ENCODE peak calls at places on chromosomes 3 and 15, in six cellular contexts. One of them, this sample, is unnamed.

GRCh38 chr3:113514265-113514769 is 639 bp downstream of the SPICE1 start:
- DNase-seq in neural crest cell: no peak
- DNase-seq in MM.1S: no peak
- DNase-seq in HFFc6: no peak
- DNase-seq in fibroblast of villous mesenchyme: no peak
- DNase-seq in A673: no peak
- DNase-seq in this sample: no peak

GRCh38 chr15:84962975-84963374 is 18.7 kb upstream of the PDE8A start:
- DNase-seq in neural crest cell: no peak
- DNase-seq in MM.1S: no peak
- DNase-seq in HFFc6: no peak
- DNase-seq in fibroblast of villous mesenchyme: no peak
- DNase-seq in A673: peak
- DNase-seq in this sample: no peak

GRCh38 chr3:151147299-151147698 is 55.7 kb downstream of the GPR171 start:
- DNase-seq in neural crest cell: no peak
- DNase-seq in MM.1S: no peak
- DNase-seq in HFFc6: no peak
- DNase-seq in fibroblast of villous mesenchyme: no peak
- DNase-seq in A673: no peak
- DNase-seq in this sample: no peak

GRCh38 chr3:195808741-195809290 is 2.9 kb downstream of the MUC4 start:
- DNase-seq in neural crest cell: no peak
- DNase-seq in MM.1S: no peak
- DNase-seq in HFFc6: no peak
- DNase-seq in fibroblast of villous mesenchyme: no peak
- DNase-seq in A673: no peak
- DNase-seq in this sample: no peak

GRCh38 chr15:25170781-25171110 is 216.0 kb downstream of the SNRPN start:
- DNase-seq in neural crest cell: no peak
- DNase-seq in MM.1S: no peak
- DNase-seq in HFFc6: no peak
- DNase-seq in fibroblast of villous mesenchyme: no peak
- DNase-seq in A673: no peak
- DNase-seq in this sample: peak

GRCh38 chr15:35909414-35909813 is 363.4 kb upstream of the DPH6 start:
- DNase-seq in neural crest cell: no peak
- DNase-seq in MM.1S: no peak
- DNase-seq in HFFc6: no peak
- DNase-seq in fibroblast of villous mesenchyme: no peak
- DNase-seq in A673: no peak
- DNase-seq in this sample: no peak

GRCh38 chr3:128487813-128488635 is 5.0 kb downstream of the GATA2 start:
- DNase-seq in neural crest cell: peak
- DNase-seq in MM.1S: peak
- DNase-seq in HFFc6: peak
- DNase-seq in fibroblast of villous mesenchyme: peak
- DNase-seq in A673: peak
- DNase-seq in this sample: peak

GRCh38 chr3:85950435-85950834 is 991.6 kb downstream of the CADM2 start:
- DNase-seq in neural crest cell: no peak
- DNase-seq in MM.1S: peak
- DNase-seq in HFFc6: no peak
- DNase-seq in fibroblast of villous mesenchyme: no peak
- DNase-seq in A673: no peak
- DNase-seq in this sample: no peak

GRCh38 chr3:186097663-186098451 is 11.0 kb downstream of the ETV5 start:
- DNase-seq in neural crest cell: peak
- DNase-seq in MM.1S: no peak
- DNase-seq in HFFc6: peak
- DNase-seq in fibroblast of villous mesenchyme: peak
- DNase-seq in A673: peak
- DNase-seq in this sample: no peak

GRCh38 chr3:158642005-158642404 is 2.3 kb upstream of the GFM1 start:
- DNase-seq in neural crest cell: no peak
- DNase-seq in MM.1S: no peak
- DNase-seq in HFFc6: no peak
- DNase-seq in fibroblast of villous mesenchyme: no peak
- DNase-seq in A673: no peak
- DNase-seq in this sample: no peak

GRCh38 chr3:43765417-43766030 is 74.8 kb downstream of the ABHD5 start:
- DNase-seq in neural crest cell: no peak
- DNase-seq in MM.1S: no peak
- DNase-seq in HFFc6: no peak
- DNase-seq in fibroblast of villous mesenchyme: peak
- DNase-seq in A673: no peak
- DNase-seq in this sample: no peak

GRCh38 chr3:122272889-122273288 is 52.2 kb upstream of the CSTA start:
- DNase-seq in neural crest cell: no peak
- DNase-seq in MM.1S: no peak
- DNase-seq in HFFc6: no peak
- DNase-seq in fibroblast of villous mesenchyme: no peak
- DNase-seq in A673: no peak
- DNase-seq in this sample: no peak

GRCh38 chr3:114147281-114147680 is 31.6 kb downstream of the DRD3 start:
- DNase-seq in neural crest cell: no peak
- DNase-seq in MM.1S: no peak
- DNase-seq in HFFc6: no peak
- DNase-seq in fibroblast of villous mesenchyme: no peak
- DNase-seq in A673: no peak
- DNase-seq in this sample: no peak

GRCh38 chr3:52507359-52507758 is 12.2 kb downstream of the STAB1 start:
- DNase-seq in neural crest cell: no peak
- DNase-seq in MM.1S: no peak
- DNase-seq in HFFc6: peak
- DNase-seq in fibroblast of villous mesenchyme: peak
- DNase-seq in A673: no peak
- DNase-seq in this sample: no peak

GRCh38 chr3:46660003-46660402 is 33.5 kb downstream of the ALS2CL start:
- DNase-seq in neural crest cell: no peak
- DNase-seq in MM.1S: no peak
- DNase-seq in HFFc6: no peak
- DNase-seq in fibroblast of villous mesenchyme: no peak
- DNase-seq in A673: no peak
- DNase-seq in this sample: no peak

GRCh38 chr15:63292241-63292640 is 14.8 kb downstream of the APH1B start:
- DNase-seq in neural crest cell: no peak
- DNase-seq in MM.1S: no peak
- DNase-seq in HFFc6: no peak
- DNase-seq in fibroblast of villous mesenchyme: no peak
- DNase-seq in A673: no peak
- DNase-seq in this sample: no peak

GRCh38 chr3:13433931-13434330 is 13.8 kb upstream of the NUP210 start:
- DNase-seq in neural crest cell: no peak
- DNase-seq in MM.1S: no peak
- DNase-seq in HFFc6: no peak
- DNase-seq in fibroblast of villous mesenchyme: no peak
- DNase-seq in A673: no peak
- DNase-seq in this sample: no peak

GRCh38 chr3:10557783-10558373 is 52.5 kb upstream of the ATP2B2 start:
- DNase-seq in neural crest cell: no peak
- DNase-seq in MM.1S: no peak
- DNase-seq in HFFc6: peak
- DNase-seq in fibroblast of villous mesenchyme: no peak
- DNase-seq in A673: no peak
- DNase-seq in this sample: no peak

GRCh38 chr3:144105542-144105941 is 133.9 kb downstream of the DIPK2A start:
- DNase-seq in neural crest cell: no peak
- DNase-seq in MM.1S: no peak
- DNase-seq in HFFc6: no peak
- DNase-seq in fibroblast of villous mesenchyme: no peak
- DNase-seq in A673: no peak
- DNase-seq in this sample: no peak

GRCh38 chr3:3200632-3201212 is 21.2 kb upstream of the CRBN start:
- DNase-seq in neural crest cell: peak
- DNase-seq in MM.1S: peak
- DNase-seq in HFFc6: peak
- DNase-seq in fibroblast of villous mesenchyme: peak
- DNase-seq in A673: peak
- DNase-seq in this sample: peak

GRCh38 chr3:56452085-56452484 is 16.2 kb downstream of the ERC2 start:
- DNase-seq in neural crest cell: no peak
- DNase-seq in MM.1S: no peak
- DNase-seq in HFFc6: no peak
- DNase-seq in fibroblast of villous mesenchyme: no peak
- DNase-seq in A673: no peak
- DNase-seq in this sample: no peak

GRCh38 chr15:91283155-91283554 is 183.1 kb downstream of the SV2B start:
- DNase-seq in neural crest cell: no peak
- DNase-seq in MM.1S: no peak
- DNase-seq in HFFc6: no peak
- DNase-seq in fibroblast of villous mesenchyme: no peak
- DNase-seq in A673: no peak
- DNase-seq in this sample: no peak

GRCh38 chr3:73069187-73069586 is 7.7 kb downstream of the EBLN2 start:
- DNase-seq in neural crest cell: no peak
- DNase-seq in MM.1S: no peak
- DNase-seq in HFFc6: no peak
- DNase-seq in fibroblast of villous mesenchyme: no peak
- DNase-seq in A673: no peak
- DNase-seq in this sample: no peak

GRCh38 chr15:40313531-40314398 is 6.0 kb upstream of the PLCB2 start:
- DNase-seq in neural crest cell: no peak
- DNase-seq in MM.1S: no peak
- DNase-seq in HFFc6: peak
- DNase-seq in fibroblast of villous mesenchyme: no peak
- DNase-seq in A673: peak
- DNase-seq in this sample: no peak

DNA sequence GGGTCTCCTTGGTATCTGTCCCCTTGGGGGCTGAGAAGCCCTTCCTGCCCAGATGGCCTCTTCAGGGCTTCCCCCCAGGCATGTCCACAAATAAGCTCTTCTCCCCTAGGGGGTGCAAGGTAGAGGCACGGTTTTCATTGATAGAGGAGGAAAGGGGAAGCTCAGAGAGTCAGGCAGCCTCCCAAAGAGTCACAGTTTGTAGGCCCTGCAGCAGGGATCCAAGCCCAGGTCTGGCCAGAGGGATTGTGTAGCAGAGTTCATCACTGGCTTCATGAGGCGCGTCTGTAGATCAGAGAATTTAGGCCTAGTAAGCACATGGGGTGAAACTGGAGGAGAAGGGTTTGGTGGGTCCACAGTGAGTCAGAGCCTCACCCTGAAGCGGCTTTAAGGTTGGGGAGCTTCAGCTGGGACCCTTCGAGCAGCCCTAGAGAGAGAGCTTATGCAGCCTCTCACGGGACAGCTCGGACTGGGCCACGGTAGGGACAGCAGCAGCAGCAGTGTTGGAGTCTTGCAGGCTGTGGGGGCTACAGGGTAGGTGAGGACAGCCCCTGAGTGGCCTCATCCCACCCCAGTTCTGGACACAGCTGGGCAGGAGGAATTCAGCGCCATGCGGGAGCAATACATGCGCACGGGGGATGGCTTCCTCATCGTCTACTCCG is 37.5 kb upstream of the ESYT3 start:
- DNase-seq in neural crest cell: no peak
- DNase-seq in MM.1S: no peak
- DNase-seq in HFFc6: no peak
- DNase-seq in fibroblast of villous mesenchyme: no peak
- DNase-seq in A673: no peak
- DNase-seq in this sample: no peak
- TF ChIP-seq CTCF in neural crest cell: no peak
- TF ChIP-seq CTCF in MM.1S: no peak
- TF ChIP-seq CTCF in HFFc6: no peak
- TF ChIP-seq CTCF in fibroblast of villous mesenchyme: no peak
- TF ChIP-seq CTCF in A673: no peak
- TF ChIP-seq CTCF in this sample: no peak

DNA sequence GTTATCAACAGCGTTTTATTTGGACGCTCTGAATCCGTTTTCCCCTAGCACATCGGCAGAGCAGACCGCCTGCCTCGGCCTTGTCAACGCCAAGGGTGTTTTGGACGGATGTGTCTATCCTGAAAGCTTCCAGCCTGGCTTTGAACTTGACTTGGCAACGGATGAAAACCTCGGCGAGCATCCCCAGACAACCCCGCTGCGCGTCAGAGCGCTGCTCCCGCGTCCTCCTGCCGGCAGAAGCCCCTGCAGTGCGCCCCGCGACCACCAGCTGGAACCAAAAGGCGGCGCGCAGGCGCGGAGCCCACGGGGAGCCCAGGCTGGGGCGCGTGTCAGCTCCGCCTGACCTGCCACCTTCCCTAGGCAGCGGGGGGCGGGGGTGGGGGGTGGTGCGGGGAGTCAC is 26.2 kb upstream of the ARL8B start:
- DNase-seq in neural crest cell: peak
- DNase-seq in MM.1S: no peak
- DNase-seq in HFFc6: no peak
- DNase-seq in fibroblast of villous mesenchyme: no peak
- DNase-seq in A673: peak
- DNase-seq in this sample: no peak
- TF ChIP-seq CTCF in neural crest cell: no peak
- TF ChIP-seq CTCF in MM.1S: no peak
- TF ChIP-seq CTCF in HFFc6: no peak
- TF ChIP-seq CTCF in fibroblast of villous mesenchyme: no peak
- TF ChIP-seq CTCF in A673: no peak
- TF ChIP-seq CTCF in this sample: no peak

GRCh38 chr3:63588897-63589296 is 63.6 kb upstream of the SNTN start:
- DNase-seq in neural crest cell: no peak
- DNase-seq in MM.1S: no peak
- DNase-seq in HFFc6: no peak
- DNase-seq in fibroblast of villous mesenchyme: no peak
- DNase-seq in A673: no peak
- DNase-seq in this sample: no peak
- TF ChIP-seq CTCF in neural crest cell: peak
- TF ChIP-seq CTCF in MM.1S: peak
- TF ChIP-seq CTCF in HFFc6: peak
- TF ChIP-seq CTCF in fibroblast of villous mesenchyme: no peak
- TF ChIP-seq CTCF in A673: peak
- TF ChIP-seq CTCF in this sample: no peak

GRCh38 chr3:125008766-125009165 is 47.0 kb downstream of the HEG1 start:
- DNase-seq in neural crest cell: no peak
- DNase-seq in MM.1S: no peak
- DNase-seq in HFFc6: no peak
- DNase-seq in fibroblast of villous mesenchyme: no peak
- DNase-seq in A673: no peak
- DNase-seq in this sample: no peak
- TF ChIP-seq CTCF in neural crest cell: no peak
- TF ChIP-seq CTCF in MM.1S: no peak
- TF ChIP-seq CTCF in HFFc6: no peak
- TF ChIP-seq CTCF in fibroblast of villous mesenchyme: no peak
- TF ChIP-seq CTCF in A673: no peak
- TF ChIP-seq CTCF in this sample: no peak

GRCh38 chr15:56817266-56817665 is 84.0 kb upstream of the ZNF280D start:
- DNase-seq in neural crest cell: no peak
- DNase-seq in MM.1S: no peak
- DNase-seq in HFFc6: peak
- DNase-seq in fibroblast of villous mesenchyme: no peak
- DNase-seq in A673: peak
- DNase-seq in this sample: no peak
- TF ChIP-seq CTCF in neural crest cell: no peak
- TF ChIP-seq CTCF in MM.1S: no peak
- TF ChIP-seq CTCF in HFFc6: no peak
- TF ChIP-seq CTCF in fibroblast of villous mesenchyme: no peak
- TF ChIP-seq CTCF in A673: no peak
- TF ChIP-seq CTCF in this sample: no peak

This sample was measured in GM13976.